ENCODE peak calls at places on chromosomes 2 and 18, in five cellular contexts. One of them, this sample, is unnamed.

GRCh38 chr2:194424683-194425209 is 1232.3 kb upstream of the SLC39A10 start:
- DNase-seq in neuronal stem cell: no peak
- DNase-seq in H9: no peak
- DNase-seq in mesenchymal stem cell: no peak
- DNase-seq in H1: no peak
- DNase-seq in this sample: peak

GRCh38 chr2:219181531-219181930 is 3.5 kb downstream of the RETREG2 start:
- DNase-seq in neuronal stem cell: no peak
- DNase-seq in H9: no peak
- DNase-seq in mesenchymal stem cell: no peak
- DNase-seq in H1: no peak
- DNase-seq in this sample: no peak

GRCh38 chr18:48017625-48018024 is 87.2 kb upstream of the SMAD2 start:
- DNase-seq in neuronal stem cell: no peak
- DNase-seq in H9: no peak
- DNase-seq in mesenchymal stem cell: peak
- DNase-seq in H1: no peak
- DNase-seq in this sample: no peak

GRCh38 chr2:232632229-232632903 is 1.0 kb upstream of the EFHD1 start:
- DNase-seq in neuronal stem cell: no peak
- DNase-seq in H9: no peak
- DNase-seq in mesenchymal stem cell: peak
- DNase-seq in H1: no peak
- DNase-seq in this sample: peak

GRCh38 chr2:99365661-99366060 is 28.5 kb downstream of the EIF5B start:
- DNase-seq in neuronal stem cell: no peak
- DNase-seq in H9: no peak
- DNase-seq in mesenchymal stem cell: no peak
- DNase-seq in H1: no peak
- DNase-seq in this sample: no peak

GRCh38 chr2:230097424-230097823 is 28.7 kb upstream of the SLC16A14 start:
- DNase-seq in neuronal stem cell: no peak
- DNase-seq in H9: no peak
- DNase-seq in mesenchymal stem cell: no peak
- DNase-seq in H1: no peak
- DNase-seq in this sample: no peak

GRCh38 chr2:158773121-158773520 is 22.0 kb upstream of the DAPL1 start:
- DNase-seq in neuronal stem cell: no peak
- DNase-seq in H9: no peak
- DNase-seq in mesenchymal stem cell: no peak
- DNase-seq in H1: no peak
- DNase-seq in this sample: no peak

GRCh38 chr2:65957886-65958285 is 477.0 kb upstream of the MEIS1 start:
- DNase-seq in neuronal stem cell: no peak
- DNase-seq in H9: peak
- DNase-seq in mesenchymal stem cell: no peak
- DNase-seq in H1: no peak
- DNase-seq in this sample: no peak

GRCh38 chr18:75125359-75126331 is 83.3 kb downstream of the PTGR3 start:
- DNase-seq in neuronal stem cell: no peak
- DNase-seq in H9: peak
- DNase-seq in mesenchymal stem cell: no peak
- DNase-seq in H1: peak
- DNase-seq in this sample: no peak

GRCh38 chr2:20621366-20622295 is 29.3 kb downstream of the HS1BP3 start:
- DNase-seq in neuronal stem cell: no peak
- DNase-seq in H9: no peak
- DNase-seq in mesenchymal stem cell: no peak
- DNase-seq in H1: no peak
- DNase-seq in this sample: no peak

GRCh38 chr2:73716518-73717250 is 20.5 kb downstream of the TPRKB start:
- DNase-seq in neuronal stem cell: no peak
- DNase-seq in H9: no peak
- DNase-seq in mesenchymal stem cell: no peak
- DNase-seq in H1: no peak
- DNase-seq in this sample: no peak

GRCh38 chr2:236824836-236825235 is 255.2 kb downstream of the ACKR3 start:
- DNase-seq in neuronal stem cell: no peak
- DNase-seq in H9: no peak
- DNase-seq in mesenchymal stem cell: no peak
- DNase-seq in H1: no peak
- DNase-seq in this sample: no peak

GRCh38 chr2:241774419-241775222 is 2.0 kb upstream of the GAL3ST2 start:
- DNase-seq in neuronal stem cell: no peak
- DNase-seq in H9: peak
- DNase-seq in mesenchymal stem cell: peak
- DNase-seq in H1: peak
- DNase-seq in this sample: no peak

GRCh38 chr2:15367715-15368114 is 193.4 kb downstream of the NBAS start:
- DNase-seq in neuronal stem cell: no peak
- DNase-seq in H9: no peak
- DNase-seq in mesenchymal stem cell: no peak
- DNase-seq in H1: no peak
- DNase-seq in this sample: no peak

GRCh38 chr2:180033993-180034894 is 27.1 kb upstream of the CWC22 start:
- DNase-seq in neuronal stem cell: peak
- DNase-seq in H9: peak
- DNase-seq in mesenchymal stem cell: no peak
- DNase-seq in H1: no peak
- DNase-seq in this sample: no peak

GRCh38 chr2:57890993-57891688 is 155.5 kb upstream of the VRK2 start:
- DNase-seq in neuronal stem cell: no peak
- DNase-seq in H9: no peak
- DNase-seq in mesenchymal stem cell: no peak
- DNase-seq in H1: no peak
- DNase-seq in this sample: peak

GRCh38 chr18:79607361-79607930 is 72.2 kb upstream of the CTDP1 start:
- DNase-seq in neuronal stem cell: no peak
- DNase-seq in H9: no peak
- DNase-seq in mesenchymal stem cell: no peak
- DNase-seq in H1: no peak
- DNase-seq in this sample: no peak

GRCh38 chr18:78611869-78612268 is 367.7 kb upstream of the SALL3 start:
- DNase-seq in neuronal stem cell: no peak
- DNase-seq in H9: peak
- DNase-seq in mesenchymal stem cell: no peak
- DNase-seq in H1: no peak
- DNase-seq in this sample: no peak

GRCh38 chr2:190185380-190185779 is 122.9 kb upstream of the MSTN start:
- DNase-seq in neuronal stem cell: no peak
- DNase-seq in H9: no peak
- DNase-seq in mesenchymal stem cell: no peak
- DNase-seq in H1: no peak
- DNase-seq in this sample: no peak

GRCh38 chr18:21743166-21743831 is 2.7 kb downstream of the MIB1 start:
- DNase-seq in neuronal stem cell: no peak
- DNase-seq in H9: no peak
- DNase-seq in mesenchymal stem cell: no peak
- DNase-seq in H1: no peak
- DNase-seq in this sample: no peak

GRCh38 chr2:200944467-200945394 is 18.7 kb downstream of the ORC2 start:
- DNase-seq in neuronal stem cell: no peak
- DNase-seq in H9: no peak
- DNase-seq in mesenchymal stem cell: peak
- DNase-seq in H1: no peak
- DNase-seq in this sample: peak

GRCh38 chr2:232438951-232439757 is 16.8 kb upstream of the ALPI start:
- DNase-seq in neuronal stem cell: no peak
- DNase-seq in H9: peak
- DNase-seq in mesenchymal stem cell: peak
- DNase-seq in H1: peak
- DNase-seq in this sample: peak

DNA sequence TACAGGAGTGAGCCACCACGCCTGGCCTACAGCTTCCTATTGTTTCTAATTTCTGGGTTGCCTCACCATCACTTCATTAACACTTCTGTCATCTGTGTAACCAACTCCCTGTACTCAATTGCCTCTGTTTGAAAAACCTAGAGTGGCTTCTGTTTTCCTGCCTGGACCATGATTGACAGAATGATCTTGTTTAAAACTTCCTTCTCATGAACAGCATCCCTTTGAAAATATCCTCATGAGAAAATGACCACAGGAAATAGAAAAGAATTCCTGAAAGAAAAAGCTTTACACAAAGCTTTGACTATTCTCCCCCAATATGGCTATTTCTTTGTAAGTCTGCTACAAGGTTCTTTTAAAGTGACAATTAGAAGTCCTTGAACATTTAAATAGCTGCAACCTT is 672.3 kb downstream of the ARHGAP15 start:
- DNase-seq in neuronal stem cell: no peak
- DNase-seq in H9: no peak
- DNase-seq in mesenchymal stem cell: peak
- DNase-seq in H1: no peak
- DNase-seq in this sample: no peak
- H3K4ac ChIP-seq in neuronal stem cell: no peak
- H3K4ac ChIP-seq in H9: no peak
- H3K4ac ChIP-seq in mesenchymal stem cell: peak
- H3K4ac ChIP-seq in H1: no peak
- H3K4ac ChIP-seq in this sample: no peak

DNA sequence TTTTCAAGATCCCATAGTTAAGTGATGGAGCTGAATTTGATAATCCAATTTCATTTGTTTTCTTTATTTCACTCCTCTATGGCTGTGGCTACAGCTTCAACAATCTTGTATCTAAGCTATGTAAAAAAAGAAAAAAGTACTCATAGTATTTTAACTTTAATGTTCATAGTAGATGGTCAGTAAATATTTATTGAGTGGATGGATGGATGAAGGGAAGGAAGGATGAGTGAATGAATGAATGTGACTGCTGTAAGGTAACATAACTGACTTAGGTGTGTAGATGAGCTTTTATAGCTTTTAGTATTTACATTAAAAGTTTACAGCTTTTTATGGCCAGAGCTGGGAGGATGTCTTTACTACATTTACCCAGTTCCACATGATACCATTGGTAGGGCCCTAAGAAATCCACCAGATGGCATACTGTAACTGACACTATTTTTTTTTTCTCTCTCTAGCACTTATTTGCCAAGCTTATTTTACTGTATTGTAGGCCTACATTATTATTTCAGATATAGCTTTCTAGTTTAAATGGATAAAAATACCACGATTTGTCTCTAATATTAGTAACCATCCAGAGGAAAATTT is 13.4 kb upstream of the HRH4 start:
- DNase-seq in neuronal stem cell: no peak
- DNase-seq in H9: no peak
- DNase-seq in mesenchymal stem cell: peak
- DNase-seq in H1: no peak
- DNase-seq in this sample: no peak
- H2BK12ac ChIP-seq in neuronal stem cell: no peak
- H2BK12ac ChIP-seq in H9: no peak
- H2BK12ac ChIP-seq in mesenchymal stem cell: no peak
- H2BK12ac ChIP-seq in H1: no peak
- H2BK12ac ChIP-seq in this sample: no peak

DNA sequence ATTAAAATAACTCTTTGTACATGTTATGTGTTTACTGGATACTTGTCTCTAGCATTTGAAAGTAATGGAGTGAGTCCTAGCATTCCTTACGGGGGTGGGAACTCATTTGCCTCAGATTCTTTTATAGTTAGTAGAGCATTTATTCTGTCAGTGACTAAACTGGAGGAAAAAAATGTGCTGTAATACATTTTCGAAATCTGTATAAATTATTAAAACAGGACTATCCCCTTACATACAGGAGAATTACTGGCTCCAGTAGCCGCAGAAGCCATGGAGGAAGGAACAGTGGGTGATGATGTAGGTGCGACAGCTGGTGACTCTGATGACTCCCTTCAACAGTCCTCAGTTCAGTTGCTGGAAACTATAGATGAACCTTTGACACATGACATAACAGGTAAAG is 122.4 kb downstream of the BIRC6 start:
- DNase-seq in neuronal stem cell: no peak
- DNase-seq in H9: no peak
- DNase-seq in mesenchymal stem cell: no peak
- DNase-seq in H1: no peak
- DNase-seq in this sample: peak
- H3K23ac ChIP-seq in neuronal stem cell: no peak
- H3K23ac ChIP-seq in H9: no peak
- H3K23ac ChIP-seq in mesenchymal stem cell: no peak
- H3K23ac ChIP-seq in H1: no peak
- H3K23ac ChIP-seq in this sample: no peak

GRCh38 chr2:168029071-168029470 is 218.3 kb downstream of the STK39 start:
- DNase-seq in neuronal stem cell: no peak
- DNase-seq in H9: no peak
- DNase-seq in mesenchymal stem cell: no peak
- DNase-seq in H1: no peak
- DNase-seq in this sample: no peak

GRCh38 chr2:168028377-168028776 is 219.0 kb downstream of the STK39 start:
- DNase-seq in neuronal stem cell: no peak
- DNase-seq in H9: no peak
- DNase-seq in mesenchymal stem cell: no peak
- DNase-seq in H1: no peak
- DNase-seq in this sample: no peak

GRCh38 chr2:168034586-168034985 is 212.8 kb downstream of the STK39 start:
- DNase-seq in neuronal stem cell: no peak
- DNase-seq in H9: no peak
- DNase-seq in mesenchymal stem cell: no peak
- DNase-seq in H1: no peak
- DNase-seq in this sample: no peak

GRCh38 chr2:168033966-168034365 is 213.4 kb downstream of the STK39 start:
- DNase-seq in neuronal stem cell: no peak
- DNase-seq in H9: no peak
- DNase-seq in mesenchymal stem cell: no peak
- DNase-seq in H1: no peak
- DNase-seq in this sample: no peak

GRCh38 chr2:168030862-168031624 is 216.4 kb downstream of the STK39 start:
- DNase-seq in neuronal stem cell: no peak
- DNase-seq in H9: no peak
- DNase-seq in mesenchymal stem cell: peak
- DNase-seq in H1: no peak
- DNase-seq in this sample: no peak
- H3K4ac ChIP-seq in neuronal stem cell: no peak
- H3K4ac ChIP-seq in H9: no peak
- H3K4ac ChIP-seq in mesenchymal stem cell: peak
- H3K4ac ChIP-seq in H1: no peak
- H3K4ac ChIP-seq in this sample: no peak

DNA sequence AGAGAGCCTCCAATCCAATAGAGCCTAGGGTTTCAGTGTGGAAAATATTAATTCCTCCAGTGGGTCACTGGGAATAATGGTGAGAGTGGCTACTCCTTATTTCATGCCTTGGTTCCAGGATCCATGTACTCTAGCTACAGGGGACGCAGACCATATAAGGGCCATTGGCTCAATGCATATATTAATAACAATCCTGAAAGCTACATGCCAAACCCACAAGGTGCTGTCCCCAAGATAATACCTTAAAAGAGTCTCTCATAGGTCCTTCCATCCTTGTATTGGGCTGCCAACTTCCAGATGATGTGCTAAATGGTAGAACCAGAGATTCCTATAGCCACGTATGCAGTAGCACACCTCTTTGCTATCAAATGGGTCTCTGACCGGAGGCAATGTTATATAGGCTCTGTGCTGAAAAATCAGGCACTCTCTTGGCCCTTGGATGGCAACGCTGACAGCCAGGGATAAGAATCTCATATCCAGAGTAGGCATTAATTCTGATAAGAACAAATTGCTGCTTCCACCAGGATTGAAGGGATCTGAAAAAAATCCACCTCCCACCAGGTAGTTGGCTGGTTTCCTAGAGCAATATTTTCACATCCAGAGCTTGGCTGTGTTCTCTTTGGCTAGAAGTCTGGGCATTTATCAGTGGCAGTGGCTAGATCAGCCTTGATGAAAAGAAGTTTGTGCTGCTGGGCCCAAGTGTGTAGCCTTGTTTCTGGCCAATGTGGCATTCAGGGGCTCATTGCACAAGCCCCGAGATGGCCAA is 218.1 kb upstream of the MGAT5 start:
- DNase-seq in neuronal stem cell: no peak
- DNase-seq in H9: no peak
- DNase-seq in mesenchymal stem cell: no peak
- DNase-seq in H1: no peak
- DNase-seq in this sample: no peak
- H2BK12ac ChIP-seq in neuronal stem cell: no peak
- H2BK12ac ChIP-seq in H9: no peak
- H2BK12ac ChIP-seq in mesenchymal stem cell: no peak
- H2BK12ac ChIP-seq in H1: no peak
- H2BK12ac ChIP-seq in this sample: no peak